ENCODE peak calls at places on chromosomes 5 and 9, in four cellular contexts. K is CD8-positive, alpha-beta T cell; S is GM23248; C is pancreas. H is an unnamed sample. For H3K27me3, the result is how much of the 10 kb centered on the place peaks cover.

GRCh38 chr9:89319015-89319905 is 960 bp downstream of the SECISBP2 start:
- DNase-seq in K (no peak), S (peak), C (no peak), H (no peak)

GRCh38 chr5:141635646-141636045 is 1.0 kb downstream of the HDAC3 start:
- DNase-seq in K (no peak), S (no peak), C (no peak), H (no peak)

GRCh38 chr5:138466900-138467710 is 1.8 kb downstream of the EGR1 start:
- DNase-seq in K (no peak), S (peak), C (no peak), H (peak)

GRCh38 chr5:108763222-108763864 is 15.6 kb downstream of the FER start:
- DNase-seq in K (no peak), S (no peak), C (no peak), H (no peak)

GRCh38 chr9:98986866-98987653 is 43.4 kb downstream of the COL15A1 start:
- DNase-seq in K (no peak), S (no peak), C (no peak), H (no peak)

GRCh38 chr5:133410335-133410828 is 202.0 kb downstream of the FSTL4 start:
- DNase-seq in K (no peak), S (no peak), C (no peak), H (no peak)

GRCh38 chr9:36566813-36567217 is 5.9 kb upstream of the MELK start:
- DNase-seq in K (no peak), S (peak), C (peak), H (no peak)

GRCh38 chr9:3730527-3730926 is 204.7 kb upstream of the RFX3 start:
- DNase-seq in K (no peak), S (no peak), C (no peak), H (no peak)

GRCh38 chr5:135979510-135979909 is 24.7 kb upstream of the LECT2 start:
- DNase-seq in K (no peak), S (peak), C (no peak), H (no peak)

GRCh38 chr5:96968074-96968473 is 32.2 kb downstream of the LNPEP start:
- DNase-seq in K (no peak), S (peak), C (no peak), H (no peak)

GRCh38 chr9:107703651-107704050 is 214.1 kb upstream of the KLF4 start:
- DNase-seq in K (no peak), S (no peak), C (no peak), H (no peak)

GRCh38 chr5:91189480-91190332 is 193.4 kb downstream of the ARRDC3 start:
- DNase-seq in K (no peak), S (peak), C (no peak), H (no peak)
- H3K4me3 ChIP-seq in K (no peak), S (peak), C (no peak), H (no peak)

GRCh38 chr5:32869216-32869615 is 158.1 kb downstream of the NPR3 start:
- DNase-seq in K (no peak), S (peak), C (no peak), H (no peak)
- H3K27me3 ChIP-seq in K (under half), S (under half), C (under half), H (under half)

DNA sequence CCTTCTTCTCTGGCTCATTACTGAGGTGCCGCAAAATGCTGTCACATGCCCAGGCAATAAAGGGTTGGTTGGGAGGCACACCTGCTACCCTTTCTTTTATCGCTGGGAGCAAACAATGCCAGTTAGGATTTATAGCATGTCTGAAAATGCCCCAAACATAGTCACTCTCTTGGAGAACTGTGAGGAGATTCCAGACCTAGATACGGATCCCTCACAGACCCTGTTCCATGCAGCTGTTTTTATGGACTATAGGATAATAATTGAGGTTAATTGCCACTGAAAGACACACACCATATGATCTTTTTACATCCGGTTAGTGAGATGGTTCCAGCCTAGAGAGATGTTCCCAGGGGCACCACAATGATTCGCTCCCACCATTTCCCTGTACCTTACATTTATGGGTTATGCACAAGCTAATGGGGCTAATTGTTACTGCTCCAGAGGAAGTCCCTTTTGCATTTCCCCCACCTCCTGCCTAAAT is 318.1 kb downstream of the PIK3R1 start:
- DNase-seq in K (no peak), S (no peak), C (no peak), H (no peak)
- H3K4me3 ChIP-seq in K (no peak), S (no peak), C (no peak), H (no peak)

GRCh38 chr9:130902204-130903185 is 5.9 kb upstream of the QRFP start:
- DNase-seq in K (no peak), S (no peak), C (no peak), H (no peak)
- H3K27me3 ChIP-seq in K (under half), S (under half), C (under half), H (under half)

GRCh38 chr9:12778389-12778788 is 3.6 kb downstream of the LURAP1L start:
- DNase-seq in K (no peak), S (no peak), C (no peak), H (no peak)
- H3K4me3 ChIP-seq in K (no peak), S (peak), C (no peak), H (no peak)

GRCh38 chr9:7668541-7668940 is 131.0 kb downstream of the DMAC1 start:
- DNase-seq in K (no peak), S (no peak), C (no peak), H (no peak)
- H3K27me3 ChIP-seq in K (under half), S (under half), C (under half), H (under half)